ENCODE peak calls at places on chromosomes 4 and X, in five cellular contexts. One of them, this sample, is unnamed.

GRCh38 chr4:120557372-120557771 is 365.2 kb downstream of the PRDM5 start:
- DNase-seq in HTR-8/SVneo: no peak
- DNase-seq in MG63: no peak
- DNase-seq in naive thymus-derived CD8-positive, alpha-beta T cell: no peak
- DNase-seq in MV-4-11: no peak
- DNase-seq in this sample: no peak

GRCh38 chrX:151505796-151506195 is 57.7 kb upstream of the PASD1 start:
- DNase-seq in HTR-8/SVneo: no peak
- DNase-seq in MG63: peak; percentile 17
- DNase-seq in naive thymus-derived CD8-positive, alpha-beta T cell: no peak
- DNase-seq in MV-4-11: no peak
- DNase-seq in this sample: peak; percentile 5

GRCh38 chr4:88689877-88690276 is 7.8 kb downstream of the NAP1L5 start:
- DNase-seq in HTR-8/SVneo: no peak
- DNase-seq in MG63: no peak
- DNase-seq in naive thymus-derived CD8-positive, alpha-beta T cell: no peak
- DNase-seq in MV-4-11: no peak
- DNase-seq in this sample: no peak

GRCh38 chrX:129549124-129549523 is 9.1 kb downstream of the OCRL start:
- DNase-seq in HTR-8/SVneo: no peak
- DNase-seq in MG63: no peak
- DNase-seq in naive thymus-derived CD8-positive, alpha-beta T cell: no peak
- DNase-seq in MV-4-11: no peak
- DNase-seq in this sample: no peak

GRCh38 chr4:138182838-138183426 is 59.2 kb downstream of the SLC7A11 start:
- DNase-seq in HTR-8/SVneo: peak; percentile 18
- DNase-seq in MG63: no peak
- DNase-seq in naive thymus-derived CD8-positive, alpha-beta T cell: no peak
- DNase-seq in MV-4-11: peak; percentile 36
- DNase-seq in this sample: no peak

GRCh38 chrX:10576777-10577444 is 43.5 kb downstream of the MID1 start:
- DNase-seq in HTR-8/SVneo: no peak
- DNase-seq in MG63: no peak
- DNase-seq in naive thymus-derived CD8-positive, alpha-beta T cell: no peak
- DNase-seq in MV-4-11: no peak
- DNase-seq in this sample: no peak

GRCh38 chr4:127634181-127634580 is 1.4 kb downstream of the INTU start:
- DNase-seq in HTR-8/SVneo: no peak
- DNase-seq in MG63: no peak
- DNase-seq in naive thymus-derived CD8-positive, alpha-beta T cell: no peak
- DNase-seq in MV-4-11: no peak
- DNase-seq in this sample: no peak

GRCh38 chr4:121408-122084 is 2.8 kb upstream of the ZNF718 start:
- DNase-seq in HTR-8/SVneo: no peak
- DNase-seq in MG63: no peak
- DNase-seq in naive thymus-derived CD8-positive, alpha-beta T cell: no peak
- DNase-seq in MV-4-11: peak; percentile 93
- DNase-seq in this sample: peak; percentile 80

GRCh38 chrX:55111578-55112254 is 22.9 kb downstream of the PAGE2 start:
- DNase-seq in HTR-8/SVneo: no peak
- DNase-seq in MG63: no peak
- DNase-seq in naive thymus-derived CD8-positive, alpha-beta T cell: no peak
- DNase-seq in MV-4-11: no peak
- DNase-seq in this sample: no peak

GRCh38 chr4:137735561-137736104 is 203.3 kb upstream of the PCDH18 start:
- DNase-seq in HTR-8/SVneo: no peak
- DNase-seq in MG63: peak; percentile 25
- DNase-seq in naive thymus-derived CD8-positive, alpha-beta T cell: no peak
- DNase-seq in MV-4-11: no peak
- DNase-seq in this sample: no peak

GRCh38 chr4:98657531-98658286 is 702 bp downstream of the TSPAN5 start:
- DNase-seq in HTR-8/SVneo: peak; percentile 65
- DNase-seq in MG63: peak; percentile 75
- DNase-seq in naive thymus-derived CD8-positive, alpha-beta T cell: peak; percentile 63
- DNase-seq in MV-4-11: no peak
- DNase-seq in this sample: no peak

GRCh38 chr4:70901607-70901983 is 574 bp upstream of the MOB1B start:
- DNase-seq in HTR-8/SVneo: no peak
- DNase-seq in MG63: no peak
- DNase-seq in naive thymus-derived CD8-positive, alpha-beta T cell: no peak
- DNase-seq in MV-4-11: no peak
- DNase-seq in this sample: no peak

GRCh38 chr4:146650034-146650433 is 11.3 kb downstream of the POU4F2 start:
- DNase-seq in HTR-8/SVneo: no peak
- DNase-seq in MG63: no peak
- DNase-seq in naive thymus-derived CD8-positive, alpha-beta T cell: no peak
- DNase-seq in MV-4-11: no peak
- DNase-seq in this sample: no peak

GRCh38 chrX:19225906-19226305 is 103.6 kb upstream of the ADGRG2 start:
- DNase-seq in HTR-8/SVneo: no peak
- DNase-seq in MG63: no peak
- DNase-seq in naive thymus-derived CD8-positive, alpha-beta T cell: no peak
- DNase-seq in MV-4-11: peak; percentile 10
- DNase-seq in this sample: no peak

GRCh38 chr4:2832981-2833670 is 10.5 kb upstream of the ADD1 start:
- DNase-seq in HTR-8/SVneo: no peak
- DNase-seq in MG63: no peak
- DNase-seq in naive thymus-derived CD8-positive, alpha-beta T cell: no peak
- DNase-seq in MV-4-11: no peak
- DNase-seq in this sample: no peak